ENCODE peak calls at places on chromosomes 12 and 14, in nine cellular contexts. V is CD8-positive, alpha-beta memory T cell; C is fibroblast of mammary gland; H is body of pancreas; Z is CD8-positive, alpha-beta T cell; W is HCT116; N is hepatocyte; Y is IMR-90; Q is cardiac fibroblast. B is an unnamed sample.

GRCh38 chr12:19450362-19450761 is 11.1 kb downstream of the AEBP2 start:
- DNase-seq in V (no peak), C (no peak), H (no peak), Z (no peak), W (no peak), N (no peak), Y (no peak), Q (no peak), B (peak; percentile 20)

GRCh38 chr14:28609228-28609828 is 157.3 kb upstream of the FOXG1 start:
- DNase-seq in V (no peak), C (peak; percentile 68), H (peak; percentile 67), Z (no peak), W (peak; percentile 3), N (peak; percentile 81), Y (peak; percentile 1), Q (peak; percentile 82), B (peak; percentile 87)

GRCh38 chr12:101935769-101936741 is 58.7 kb downstream of the DRAM1 start:
- DNase-seq in V (no peak), C (peak; percentile 98), H (peak; percentile 22), Z (no peak), W (no peak), N (peak; percentile 62), Y (peak; percentile 99), Q (peak; percentile 95), B (peak; percentile 98)

GRCh38 chr12:46303039-46303666 is 34.3 kb upstream of the SLC38A1 start:
- DNase-seq in V (peak; percentile 45), C (peak; percentile 64), H (peak; percentile 73), Z (peak; percentile 59), W (peak; percentile 18), N (peak; percentile 53), Y (peak; percentile 33), Q (peak; percentile 64), B (peak; percentile 62)

GRCh38 chr12:51852404-51853137 is 4.1 kb upstream of the FIGNL2 start:
- DNase-seq in V (no peak), C (peak; percentile 46), H (no peak), Z (no peak), W (no peak), N (no peak), Y (no peak), Q (no peak), B (no peak)

GRCh38 chr12:24778486-24779304 is 170.2 kb downstream of the BCAT1 start:
- DNase-seq in V (no peak), C (peak; percentile 73), H (no peak), Z (no peak), W (no peak), N (peak; percentile 45), Y (peak; percentile 75), Q (peak; percentile 80), B (peak; percentile 74)

GRCh38 chr14:97641827-97642226 is 844.6 kb downstream of the VRK1 start:
- DNase-seq in V (no peak), C (peak; percentile 6), H (no peak), Z (no peak), W (no peak), N (no peak), Y (no peak), Q (no peak), B (no peak)

GRCh38 chr12:131536337-131536736 is 174.6 kb upstream of the SFSWAP start:
- DNase-seq in V (peak; percentile 9), C (no peak), H (no peak), Z (peak; percentile 35), W (no peak), N (no peak), Y (no peak), Q (no peak), B (no peak)

GRCh38 chr12:9509464-9510166 is 98.1 kb downstream of the KLRB1 start:
- DNase-seq in V (no peak), C (no peak), H (peak; percentile 7), Z (no peak), W (peak; percentile 13), N (no peak), Y (peak; percentile 73), Q (peak; percentile 48), B (peak; percentile 56)

GRCh38 chr14:94542111-94542810 is 19.0 kb upstream of the SERPINA4 start:
- DNase-seq in V (no peak), C (peak; percentile 53), H (no peak), Z (no peak), W (no peak), N (no peak), Y (peak; percentile 44), Q (peak; percentile 80), B (peak; percentile 61)

GRCh38 chr12:89574736-89575208 is 48.9 kb upstream of the POC1B start:
- DNase-seq in V (no peak), C (peak; percentile 73), H (no peak), Z (no peak), W (no peak), N (peak; percentile 28), Y (peak; percentile 75), Q (peak; percentile 67), B (peak; percentile 76)

GRCh38 chr14:80538633-80539375 is 327.5 kb upstream of the DIO2 start:
- DNase-seq in V (no peak), C (no peak), H (no peak), Z (no peak), W (no peak), N (no peak), Y (no peak), Q (no peak), B (no peak)

GRCh38 chr12:127957001-127957660 is 309.8 kb upstream of the TMEM132C start:
- DNase-seq in V (no peak), C (no peak), H (no peak), Z (no peak), W (no peak), N (no peak), Y (no peak), Q (no peak), B (no peak)

GRCh38 chr12:118312578-118312977 is 60.1 kb downstream of the TAOK3 start:
- DNase-seq in V (no peak), C (peak; percentile 15), H (no peak), Z (no peak), W (no peak), N (no peak), Y (no peak), Q (no peak), B (no peak)

GRCh38 chr14:78253986-78254385 is 83.8 kb downstream of the NRXN3 start:
- DNase-seq in V (no peak), C (peak; percentile 92), H (no peak), Z (no peak), W (no peak), N (no peak), Y (peak; percentile 43), Q (peak; percentile 35), B (peak; percentile 3)

GRCh38 chr14:27015046-27015445 is 417.2 kb upstream of the NOVA1 start:
- DNase-seq in V (no peak), C (peak; percentile 50), H (no peak), Z (no peak), W (no peak), N (no peak), Y (no peak), Q (peak; percentile 2), B (peak; percentile 20)

GRCh38 chr12:53735556-53735955 is 8.3 kb upstream of the CALCOCO1 start:
- DNase-seq in V (no peak), C (no peak), H (peak; percentile 87), Z (no peak), W (no peak), N (no peak), Y (no peak), Q (no peak), B (no peak)

GRCh38 chr12:84772281-84772680 is 140.3 kb downstream of the SLC6A15 start:
- DNase-seq in V (no peak), C (no peak), H (no peak), Z (no peak), W (no peak), N (no peak), Y (peak; percentile 1), Q (no peak), B (no peak)

GRCh38 chr14:103230021-103230420 is 104.0 kb upstream of the EIF5 start:
- DNase-seq in V (no peak), C (no peak), H (no peak), Z (no peak), W (no peak), N (no peak), Y (no peak), Q (no peak), B (no peak)
- H3K4me3 ChIP-seq in V (no peak overlapping the region), C (no peak overlapping the region), H (no peak overlapping the region), Z (no peak overlapping the region), W (no peak overlapping the region), N (no peak overlapping the region), Y (no peak overlapping the region), Q (no peak overlapping the region), B (no peak overlapping the region)

GRCh38 chr14:101078892-101079221 is 175.3 kb upstream of the RTL1 start:
- DNase-seq in V (no peak), C (no peak), H (no peak), Z (no peak), W (no peak), N (no peak), Y (no peak), Q (no peak), B (no peak)

GRCh38 chr14:101076451-101077220 is 173.1 kb upstream of the RTL1 start:
- DNase-seq in V (no peak), C (no peak), H (no peak), Z (peak; percentile 5), W (no peak), N (no peak), Y (no peak), Q (no peak), B (no peak)

GRCh38 chr14:101078105-101078891 is 174.8 kb upstream of the RTL1 start:
- DNase-seq in V (no peak), C (no peak), H (no peak), Z (peak; percentile 5), W (no peak), N (no peak), Y (no peak), Q (no peak), B (no peak)

GRCh38 chr14:101075801-101076413 is 172.4 kb upstream of the RTL1 start:
- DNase-seq in V (no peak), C (no peak), H (no peak), Z (peak; percentile 3), W (no peak), N (no peak), Y (no peak), Q (no peak), B (no peak)

GRCh38 chr14:101077511-101078074 is 174.1 kb upstream of the RTL1 start:
- DNase-seq in V (no peak), C (no peak), H (no peak), Z (peak; percentile 5), W (no peak), N (peak; percentile 75), Y (peak; percentile 33), Q (no peak), B (peak; percentile 23)
- H3K4me3 ChIP-seq in V (no peak overlapping the region), C (peak overlapping the region; percentile 6), H (no peak overlapping the region), Z (no peak overlapping the region), W (no peak overlapping the region), N (no peak overlapping the region), Y (no peak overlapping the region), Q (no peak overlapping the region), B (peak overlapping the region; percentile 22)

GRCh38 chr12:13179159-13180074 is 17.1 kb upstream of the EMP1 start:
- DNase-seq in V (peak; percentile 3), C (peak; percentile 52), H (peak; percentile 65), Z (peak; percentile 65), W (no peak), N (peak; percentile 81), Y (peak; percentile 37), Q (peak; percentile 45), B (peak; percentile 50)
- H3K4me3 ChIP-seq in V (peak overlapping the region; percentile 6), C (no peak overlapping the region), H (no peak overlapping the region), Z (peak overlapping the region; percentile 38), W (peak overlapping the region; percentile 52), N (no peak overlapping the region), Y (no peak overlapping the region), Q (no peak overlapping the region), B (no peak overlapping the region)

DNA sequence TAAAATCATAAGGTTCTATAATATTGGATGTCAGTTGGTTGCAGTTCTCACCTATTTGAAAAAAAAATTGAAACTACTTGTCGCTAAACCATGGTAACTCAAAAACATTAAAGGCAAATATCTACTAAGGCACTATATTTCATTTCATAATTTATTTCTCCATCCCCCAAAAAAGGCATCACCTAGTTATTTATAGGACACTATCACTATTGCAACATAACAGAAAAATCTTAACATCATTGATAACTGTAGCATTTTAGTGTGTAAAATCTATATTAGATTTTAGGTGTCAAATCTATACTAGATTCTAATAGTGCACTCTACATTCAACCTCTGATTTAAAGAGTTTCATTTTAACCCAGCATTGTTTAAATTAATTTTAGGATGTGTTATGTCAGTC is 1.7 kb downstream of the SPTSSA start:
- DNase-seq in V (no peak), C (no peak), H (no peak), Z (no peak), W (no peak), N (no peak), Y (no peak), Q (no peak), B (no peak)
- H3K4me3 ChIP-seq in V (no peak overlapping the region), C (peak overlapping the region; percentile 85), H (no peak overlapping the region), Z (no peak overlapping the region), W (peak overlapping the region; percentile 96), N (peak overlapping the region; percentile 35), Y (peak overlapping the region; percentile 82), Q (no peak overlapping the region), B (peak overlapping the region; percentile 74)

B was measured in fibroblast of pulmonary artery.